ENCODE peak calls at places on chromosome 5, in seven cellular contexts. One of them, this sample, is unnamed.

GRCh38 chr5:150209020-150209635 is 19.3 kb downstream of the SLC6A7 start:
- DNase-seq in ascending aorta: peak
- DNase-seq in upper lobe of right lung: peak
- DNase-seq in AG09319: no peak
- DNase-seq in Caco-2: no peak
- DNase-seq in right lobe of liver: no peak
- DNase-seq in astrocyte of the spinal cord: peak
- DNase-seq in this sample: peak

GRCh38 chr5:58346001-58346400 is 113.9 kb downstream of the PLK2 start:
- DNase-seq in upper lobe of right lung: no peak
- DNase-seq in Caco-2: no peak
- DNase-seq in astrocyte of the spinal cord: no peak
- DNase-seq in AG09319: no peak
- DNase-seq in ascending aorta: no peak
- DNase-seq in right lobe of liver: no peak
- DNase-seq in this sample: no peak

GRCh38 chr5:78537821-78538220 is 110.8 kb downstream of the LHFPL2 start:
- DNase-seq in astrocyte of the spinal cord: peak
- DNase-seq in Caco-2: peak
- DNase-seq in right lobe of liver: no peak
- DNase-seq in upper lobe of right lung: no peak
- DNase-seq in ascending aorta: no peak
- DNase-seq in AG09319: no peak
- DNase-seq in this sample: peak

GRCh38 chr5:100690036-100690560 is 154.9 kb downstream of the FAM174A start:
- DNase-seq in astrocyte of the spinal cord: peak
- DNase-seq in Caco-2: no peak
- DNase-seq in upper lobe of right lung: no peak
- DNase-seq in AG09319: no peak
- DNase-seq in ascending aorta: no peak
- DNase-seq in right lobe of liver: no peak
- DNase-seq in this sample: no peak

GRCh38 chr5:93221-93980 is 1.4 kb downstream of the PLEKHG4B start:
- DNase-seq in upper lobe of right lung: no peak
- DNase-seq in astrocyte of the spinal cord: no peak
- DNase-seq in Caco-2: no peak
- DNase-seq in right lobe of liver: no peak
- DNase-seq in AG09319: no peak
- DNase-seq in ascending aorta: no peak
- DNase-seq in this sample: no peak

GRCh38 chr5:32471784-32472183 is 27.2 kb upstream of the ZFR start:
- DNase-seq in upper lobe of right lung: no peak
- DNase-seq in ascending aorta: no peak
- DNase-seq in right lobe of liver: no peak
- DNase-seq in Caco-2: no peak
- DNase-seq in AG09319: no peak
- DNase-seq in astrocyte of the spinal cord: no peak
- DNase-seq in this sample: peak

GRCh38 chr5:149455889-149456409 is 76.9 kb upstream of the IL17B start:
- DNase-seq in upper lobe of right lung: no peak
- DNase-seq in astrocyte of the spinal cord: peak
- DNase-seq in ascending aorta: no peak
- DNase-seq in AG09319: no peak
- DNase-seq in right lobe of liver: no peak
- DNase-seq in Caco-2: no peak
- DNase-seq in this sample: no peak

GRCh38 chr5:145568581-145568980 is 266.6 kb downstream of the PRELID2 start:
- DNase-seq in ascending aorta: no peak
- DNase-seq in upper lobe of right lung: no peak
- DNase-seq in right lobe of liver: no peak
- DNase-seq in astrocyte of the spinal cord: peak
- DNase-seq in AG09319: peak
- DNase-seq in Caco-2: no peak
- DNase-seq in this sample: no peak

GRCh38 chr5:109645591-109646236 is 44.0 kb upstream of the MAN2A1 start:
- DNase-seq in right lobe of liver: no peak
- DNase-seq in ascending aorta: no peak
- DNase-seq in astrocyte of the spinal cord: peak
- DNase-seq in Caco-2: no peak
- DNase-seq in AG09319: no peak
- DNase-seq in upper lobe of right lung: no peak
- DNase-seq in this sample: no peak

GRCh38 chr5:89179761-89180160 is 296.8 kb upstream of the MEF2C start:
- DNase-seq in upper lobe of right lung: no peak
- DNase-seq in AG09319: peak
- DNase-seq in right lobe of liver: no peak
- DNase-seq in Caco-2: no peak
- DNase-seq in astrocyte of the spinal cord: no peak
- DNase-seq in ascending aorta: no peak
- DNase-seq in this sample: no peak

GRCh38 chr5:136766456-136766855 is 401.1 kb upstream of the TRPC7 start:
- DNase-seq in AG09319: no peak
- DNase-seq in astrocyte of the spinal cord: peak
- DNase-seq in right lobe of liver: no peak
- DNase-seq in Caco-2: no peak
- DNase-seq in ascending aorta: no peak
- DNase-seq in upper lobe of right lung: no peak
- DNase-seq in this sample: no peak

GRCh38 chr5:132753135-132753987 is 6.1 kb downstream of the CCNI2 start:
- DNase-seq in AG09319: no peak
- DNase-seq in upper lobe of right lung: no peak
- DNase-seq in ascending aorta: no peak
- DNase-seq in astrocyte of the spinal cord: no peak
- DNase-seq in Caco-2: no peak
- DNase-seq in right lobe of liver: no peak
- DNase-seq in this sample: peak

GRCh38 chr5:119343766-119344165 is 12.1 kb upstream of the TNFAIP8 start:
- DNase-seq in right lobe of liver: no peak
- DNase-seq in upper lobe of right lung: no peak
- DNase-seq in astrocyte of the spinal cord: peak
- DNase-seq in AG09319: no peak
- DNase-seq in ascending aorta: no peak
- DNase-seq in Caco-2: no peak
- DNase-seq in this sample: no peak

GRCh38 chr5:33939863-33940262 is 3.7 kb downstream of the RXFP3 start:
- DNase-seq in upper lobe of right lung: no peak
- DNase-seq in ascending aorta: no peak
- DNase-seq in astrocyte of the spinal cord: no peak
- DNase-seq in AG09319: no peak
- DNase-seq in Caco-2: no peak
- DNase-seq in right lobe of liver: no peak
- DNase-seq in this sample: no peak

GRCh38 chr5:96004754-96005153 is 43.1 kb upstream of the ELL2 start:
- DNase-seq in ascending aorta: no peak
- DNase-seq in upper lobe of right lung: no peak
- DNase-seq in Caco-2: no peak
- DNase-seq in AG09319: no peak
- DNase-seq in right lobe of liver: no peak
- DNase-seq in astrocyte of the spinal cord: no peak
- DNase-seq in this sample: no peak

GRCh38 chr5:142386151-142387021 is 61.6 kb upstream of the SPRY4 start:
- DNase-seq in Caco-2: no peak
- DNase-seq in astrocyte of the spinal cord: no peak
- DNase-seq in AG09319: no peak
- DNase-seq in right lobe of liver: no peak
- DNase-seq in ascending aorta: no peak
- DNase-seq in upper lobe of right lung: peak
- DNase-seq in this sample: no peak
- TF ChIP-seq CTCF in Caco-2: no peak
- TF ChIP-seq CTCF in astrocyte of the spinal cord: no peak
- TF ChIP-seq CTCF in AG09319: no peak
- TF ChIP-seq CTCF in right lobe of liver: no peak
- TF ChIP-seq CTCF in ascending aorta: no peak
- TF ChIP-seq CTCF in upper lobe of right lung: no peak
- TF ChIP-seq CTCF in this sample: no peak

GRCh38 chr5:73297430-73297829 is 124.4 kb downstream of the TMEM174 start:
- DNase-seq in astrocyte of the spinal cord: no peak
- DNase-seq in right lobe of liver: no peak
- DNase-seq in upper lobe of right lung: no peak
- DNase-seq in Caco-2: no peak
- DNase-seq in ascending aorta: no peak
- DNase-seq in AG09319: no peak
- DNase-seq in this sample: no peak

GRCh38 chr5:73296772-73297171 is 123.8 kb downstream of the TMEM174 start:
- DNase-seq in AG09319: no peak
- DNase-seq in ascending aorta: no peak
- DNase-seq in right lobe of liver: no peak
- DNase-seq in upper lobe of right lung: no peak
- DNase-seq in Caco-2: no peak
- DNase-seq in astrocyte of the spinal cord: peak
- DNase-seq in this sample: no peak

GRCh38 chr5:73298251-73299016 is 125.4 kb downstream of the TMEM174 start:
- DNase-seq in right lobe of liver: no peak
- DNase-seq in upper lobe of right lung: no peak
- DNase-seq in astrocyte of the spinal cord: peak
- DNase-seq in AG09319: peak
- DNase-seq in ascending aorta: no peak
- DNase-seq in Caco-2: no peak
- DNase-seq in this sample: no peak

GRCh38 chr5:73292816-73293459 is 119.9 kb downstream of the TMEM174 start:
- DNase-seq in AG09319: no peak
- DNase-seq in astrocyte of the spinal cord: no peak
- DNase-seq in upper lobe of right lung: no peak
- DNase-seq in Caco-2: no peak
- DNase-seq in ascending aorta: no peak
- DNase-seq in right lobe of liver: no peak
- DNase-seq in this sample: no peak

DNA sequence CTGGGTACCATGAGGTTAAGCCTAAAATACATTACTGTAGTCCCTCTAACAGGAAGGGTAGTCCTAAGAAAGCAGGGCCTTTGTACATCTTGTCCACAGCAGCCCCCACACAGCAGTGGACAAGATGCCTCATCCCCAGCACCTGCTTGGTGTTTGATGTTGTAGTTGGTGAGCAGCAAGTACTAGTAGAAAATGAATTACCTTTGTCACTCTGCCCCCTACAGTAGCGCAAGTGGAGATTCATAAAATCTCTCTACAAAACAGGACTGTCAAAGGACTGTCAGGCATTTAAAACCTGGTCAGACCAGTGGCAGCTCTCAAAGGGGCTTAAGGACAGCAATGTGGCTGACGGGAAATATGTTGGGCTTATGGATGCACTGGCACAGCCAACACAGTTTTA is 122.5 kb downstream of the TMEM174 start:
- DNase-seq in upper lobe of right lung: no peak
- DNase-seq in AG09319: no peak
- DNase-seq in ascending aorta: no peak
- DNase-seq in right lobe of liver: no peak
- DNase-seq in astrocyte of the spinal cord: no peak
- DNase-seq in Caco-2: no peak
- DNase-seq in this sample: no peak
- TF ChIP-seq CTCF in upper lobe of right lung: peak
- TF ChIP-seq CTCF in AG09319: no peak
- TF ChIP-seq CTCF in ascending aorta: no peak
- TF ChIP-seq CTCF in right lobe of liver: no peak
- TF ChIP-seq CTCF in astrocyte of the spinal cord: peak
- TF ChIP-seq CTCF in Caco-2: peak
- TF ChIP-seq CTCF in this sample: no peak

DNA sequence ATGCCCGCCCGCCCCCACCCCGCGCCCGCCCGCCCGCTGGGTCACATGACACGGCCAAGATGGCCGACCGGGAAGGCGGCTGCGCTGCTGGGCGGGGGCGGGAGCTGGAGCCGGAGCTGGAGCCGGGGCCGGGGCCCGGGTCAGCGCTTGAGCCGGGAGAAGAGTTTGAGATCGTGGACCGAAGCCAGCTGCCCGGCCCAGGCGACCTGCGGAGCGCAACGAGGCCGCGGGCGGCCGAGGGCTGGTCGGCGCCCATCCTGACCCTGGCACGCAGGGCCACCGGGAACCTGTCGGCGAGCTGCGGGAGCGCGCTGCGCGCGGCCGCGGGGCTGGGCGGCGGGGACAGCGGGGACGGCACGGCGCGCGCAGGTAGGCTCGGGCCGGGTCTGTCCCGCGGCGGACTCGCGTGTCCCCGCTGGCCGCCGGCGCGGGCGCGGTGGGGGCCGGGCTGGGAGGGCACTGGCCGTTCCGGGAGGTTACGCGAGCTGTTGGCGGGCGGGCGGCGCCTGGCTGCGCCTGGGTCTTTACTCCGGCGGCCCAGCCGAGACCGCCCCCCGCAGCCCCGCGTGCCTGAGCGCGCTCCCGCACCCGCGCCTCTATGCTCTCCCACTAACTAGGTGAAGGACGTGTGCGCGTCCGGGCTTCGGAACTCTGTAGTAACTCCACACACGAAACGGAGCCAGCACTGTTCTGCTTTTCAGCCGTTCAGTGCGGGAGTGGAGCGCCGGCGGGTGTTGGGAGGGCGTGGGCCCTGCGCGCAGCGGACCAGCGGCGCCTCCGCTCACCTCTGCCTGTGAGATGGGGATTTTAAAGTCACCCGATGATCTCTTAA is at the start of gene RUFY1:
- DNase-seq in right lobe of liver: peak
- DNase-seq in Caco-2: peak
- DNase-seq in astrocyte of the spinal cord: peak
- DNase-seq in AG09319: no peak
- DNase-seq in ascending aorta: peak
- DNase-seq in upper lobe of right lung: peak
- DNase-seq in this sample: peak
- TF ChIP-seq CTCF in right lobe of liver: no peak
- TF ChIP-seq CTCF in Caco-2: no peak
- TF ChIP-seq CTCF in astrocyte of the spinal cord: no peak
- TF ChIP-seq CTCF in AG09319: no peak
- TF ChIP-seq CTCF in ascending aorta: peak
- TF ChIP-seq CTCF in upper lobe of right lung: no peak
- TF ChIP-seq CTCF in this sample: no peak

GRCh38 chr5:128493657-128494329 is 44.3 kb downstream of the FBN2 start:
- DNase-seq in astrocyte of the spinal cord: no peak
- DNase-seq in AG09319: no peak
- DNase-seq in Caco-2: no peak
- DNase-seq in upper lobe of right lung: no peak
- DNase-seq in ascending aorta: no peak
- DNase-seq in right lobe of liver: no peak
- DNase-seq in this sample: no peak

GRCh38 chr5:128494516-128494915 is 43.5 kb downstream of the FBN2 start:
- DNase-seq in astrocyte of the spinal cord: no peak
- DNase-seq in ascending aorta: no peak
- DNase-seq in upper lobe of right lung: no peak
- DNase-seq in right lobe of liver: no peak
- DNase-seq in Caco-2: no peak
- DNase-seq in AG09319: no peak
- DNase-seq in this sample: peak

GRCh38 chr5:128498844-128499455 is 39.1 kb downstream of the FBN2 start:
- DNase-seq in upper lobe of right lung: no peak
- DNase-seq in ascending aorta: no peak
- DNase-seq in right lobe of liver: no peak
- DNase-seq in Caco-2: no peak
- DNase-seq in AG09319: peak
- DNase-seq in astrocyte of the spinal cord: peak
- DNase-seq in this sample: peak
- TF ChIP-seq CTCF in upper lobe of right lung: peak
- TF ChIP-seq CTCF in ascending aorta: no peak
- TF ChIP-seq CTCF in right lobe of liver: peak
- TF ChIP-seq CTCF in Caco-2: peak
- TF ChIP-seq CTCF in AG09319: peak
- TF ChIP-seq CTCF in astrocyte of the spinal cord: peak
- TF ChIP-seq CTCF in this sample: peak

GRCh38 chr5:170747851-170748250 is 35.7 kb upstream of the GABRP start:
- DNase-seq in ascending aorta: no peak
- DNase-seq in astrocyte of the spinal cord: no peak
- DNase-seq in AG09319: no peak
- DNase-seq in right lobe of liver: no peak
- DNase-seq in upper lobe of right lung: no peak
- DNase-seq in Caco-2: peak
- DNase-seq in this sample: peak
- TF ChIP-seq CTCF in ascending aorta: no peak
- TF ChIP-seq CTCF in astrocyte of the spinal cord: peak
- TF ChIP-seq CTCF in AG09319: peak
- TF ChIP-seq CTCF in right lobe of liver: peak
- TF ChIP-seq CTCF in upper lobe of right lung: peak
- TF ChIP-seq CTCF in Caco-2: peak
- TF ChIP-seq CTCF in this sample: peak

This sample was measured in Calu3.